ENCODE peak calls at places on chromosome 12, in ten cellular contexts. E, H, D, J, L, W, N, Z, Y and F are unnamed samples.

GRCh38 chr12:52440821-52441319 is 6.7 kb upstream of the KRT75 start:
- DNase-seq in E (no peak), H (peak; percentile 7), D (no peak), J (no peak), L (peak; percentile 2), W (no peak), N (peak; percentile 33), Z (no peak), Y (no peak), F (no peak)

GRCh38 chr12:95130096-95130495 is 56.7 kb upstream of the NR2C1 start:
- DNase-seq in E (no peak), H (peak; percentile 68), D (no peak), J (no peak), L (peak; percentile 54), W (no peak), N (peak; percentile 42), Z (no peak), Y (no peak), F (no peak)

GRCh38 chr12:89153341-89153740 is 199.0 kb downstream of the DUSP6 start:
- DNase-seq in E (no peak), H (no peak), D (no peak), J (no peak), L (peak; percentile 48), W (no peak), N (no peak), Z (no peak), Y (no peak), F (no peak)

GRCh38 chr12:8899835-8900234 is 14.5 kb upstream of the PHC1 start:
- DNase-seq in E (no peak), H (no peak), D (no peak), J (no peak), L (no peak), W (no peak), N (no peak), Z (no peak), Y (no peak), F (no peak)

GRCh38 chr12:22230280-22230794 is 104.2 kb downstream of the ST8SIA1 start:
- DNase-seq in E (no peak), H (peak; percentile 25), D (no peak), J (no peak), L (peak; percentile 68), W (no peak), N (peak; percentile 79), Z (no peak), Y (no peak), F (no peak)

GRCh38 chr12:23827353-23827752 is 122.1 kb downstream of the SOX5 start:
- DNase-seq in E (no peak), H (no peak), D (no peak), J (no peak), L (no peak), W (no peak), N (no peak), Z (no peak), Y (no peak), F (no peak)

GRCh38 chr12:95277139-95277538 is 59.5 kb downstream of the VEZT start:
- DNase-seq in E (no peak), H (peak; percentile 88), D (no peak), J (no peak), L (peak; percentile 92), W (no peak), N (peak; percentile 90), Z (peak; percentile 39), Y (no peak), F (no peak)

GRCh38 chr12:6069452-6070093 is 54.9 kb downstream of the VWF start:
- DNase-seq in E (no peak), H (peak; percentile 97), D (no peak), J (no peak), L (peak; percentile 85), W (no peak), N (peak; percentile 78), Z (peak; percentile 89), Y (no peak), F (no peak)

GRCh38 chr12:130073721-130074120 is 88.5 kb upstream of the FZD10 start:
- DNase-seq in E (no peak), H (no peak), D (no peak), J (no peak), L (no peak), W (no peak), N (no peak), Z (no peak), Y (no peak), F (no peak)

GRCh38 chr12:106179086-106179485 is 40.3 kb upstream of the NUAK1 start:
- DNase-seq in E (no peak), H (peak; percentile 3), D (no peak), J (no peak), L (no peak), W (peak; percentile 55), N (no peak), Z (peak; percentile 13), Y (no peak), F (no peak)

GRCh38 chr12:51441583-51441982 is 17.0 kb downstream of the SLC4A8 start:
- DNase-seq in E (no peak), H (peak; percentile 95), D (peak; percentile 16), J (no peak), L (peak; percentile 45), W (no peak), N (peak; percentile 80), Z (peak; percentile 37), Y (no peak), F (no peak)

GRCh38 chr12:11731455-11731854 is 82.0 kb downstream of the ETV6 start:
- DNase-seq in E (no peak), H (peak; percentile 88), D (no peak), J (no peak), L (peak; percentile 58), W (no peak), N (peak; percentile 72), Z (no peak), Y (no peak), F (no peak)

GRCh38 chr12:6224550-6224949 is 24.4 kb downstream of the CD9 start:
- DNase-seq in E (no peak), H (no peak), D (peak; percentile 76), J (no peak), L (no peak), W (no peak), N (peak; percentile 70), Z (no peak), Y (peak; percentile 82), F (no peak)

GRCh38 chr12:132161046-132161781 is 17.0 kb downstream of the NOC4L start:
- DNase-seq in E (no peak), H (peak; percentile 69), D (no peak), J (no peak), L (peak; percentile 18), W (no peak), N (peak; percentile 29), Z (no peak), Y (no peak), F (no peak)

GRCh38 chr12:105369014-105369413 is 38.5 kb downstream of the C12orf75 start:
- DNase-seq in E (no peak), H (peak; percentile 86), D (no peak), J (no peak), L (peak; percentile 85), W (no peak), N (peak; percentile 66), Z (peak; percentile 56), Y (no peak), F (no peak)

GRCh38 chr12:2794261-2794735 is 472 bp upstream of the FKBP4 start:
- DNase-seq in E (no peak), H (no peak), D (peak; percentile 20), J (no peak), L (no peak), W (peak; percentile 29), N (no peak), Z (no peak), Y (peak; percentile 74), F (no peak)

GRCh38 chr12:116257213-116257612 is 20.3 kb downstream of the MED13L start:
- DNase-seq in E (no peak), H (no peak), D (no peak), J (no peak), L (no peak), W (no peak), N (no peak), Z (no peak), Y (no peak), F (no peak)

GRCh38 chr12:50006754-50007442 is 18.4 kb downstream of the RACGAP1 start:
- DNase-seq in E (no peak), H (peak; percentile 31), D (no peak), J (no peak), L (peak; percentile 30), W (no peak), N (no peak), Z (no peak), Y (no peak), F (no peak)

GRCh38 chr12:127667131-127667685 is 599.8 kb upstream of the TMEM132C start:
- DNase-seq in E (no peak), H (no peak), D (no peak), J (no peak), L (no peak), W (no peak), N (no peak), Z (no peak), Y (no peak), F (no peak)

GRCh38 chr12:14356147-14356546 is 9.3 kb upstream of the ATF7IP start:
- DNase-seq in E (no peak), H (peak; percentile 31), D (no peak), J (no peak), L (no peak), W (no peak), N (no peak), Z (no peak), Y (no peak), F (no peak)

GRCh38 chr12:70091021-70091521 is 152.2 kb upstream of the CNOT2 start:
- DNase-seq in E (no peak), H (no peak), D (no peak), J (no peak), L (no peak), W (no peak), N (no peak), Z (no peak), Y (no peak), F (no peak)

GRCh38 chr12:42749239-42749638 is 159.7 kb upstream of the PRICKLE1 start:
- DNase-seq in E (no peak), H (no peak), D (no peak), J (no peak), L (no peak), W (no peak), N (no peak), Z (no peak), Y (no peak), F (no peak)

GRCh38 chr12:70812124-70812523 is 108.4 kb downstream of the PTPRR start:
- DNase-seq in E (no peak), H (no peak), D (no peak), J (no peak), L (no peak), W (no peak), N (no peak), Z (no peak), Y (no peak), F (no peak)

GRCh38 chr12:93153321-93153720 is 224.2 kb upstream of the EEA1 start:
- DNase-seq in E (no peak), H (peak; percentile 86), D (no peak), J (no peak), L (peak; percentile 45), W (no peak), N (peak; percentile 50), Z (no peak), Y (no peak), F (no peak)

GRCh38 chr12:132266802-132267201 is 62.6 kb downstream of the GALNT9 start:
- DNase-seq in E (no peak), H (no peak), D (no peak), J (no peak), L (no peak), W (no peak), N (no peak), Z (no peak), Y (no peak), F (no peak)

GRCh38 chr12:68175566-68176033 is 16.1 kb upstream of the IFNG start:
- DNase-seq in E (peak; percentile 60), H (no peak), D (no peak), J (peak; percentile 30), L (no peak), W (no peak), N (no peak), Z (no peak), Y (no peak), F (peak; percentile 37)

GRCh38 chr12:56315256-56315625 is 547 bp downstream of the CNPY2 start:
- DNase-seq in E (no peak), H (peak; percentile 18), D (no peak), J (no peak), L (no peak), W (no peak), N (peak; percentile 10), Z (no peak), Y (peak; percentile 55), F (no peak)

GRCh38 chr12:6608592-6609311 is 1.6 kb upstream of the CHD4 start:
- DNase-seq in E (peak; percentile 22), H (no peak), D (no peak), J (no peak), L (peak; percentile 37), W (peak; percentile 28), N (peak; percentile 6), Z (no peak), Y (no peak), F (no peak)